ENCODE peak calls at places on chromosome 10, in ten cellular contexts. O is fibroblast of lung, L is lung, D is brain microvascular endothelial cell, E is A549, U is cardiac muscle cell, M is substantia nigra, Y is psoas muscle, T is colonic mucosa, S is body of pancreas. H is an unnamed sample.

GRCh38 chr10:47397256-47397655 is 13.2 kb upstream of the ZNF488 start:
- DNase-seq in O (no peak), L (peak; percentile 11), D (no peak), E (no peak), U (no peak), M (no peak), Y (no peak), T (no peak), S (no peak), H (no peak)

GRCh38 chr10:21314906-21315305 is 210.6 kb downstream of the SKIDA1 start:
- DNase-seq in O (no peak), L (no peak), D (no peak), E (no peak), U (no peak), M (no peak), Y (no peak), T (no peak), S (no peak), H (no peak)

GRCh38 chr10:79111427-79111826 is 42.7 kb downstream of the ZMIZ1 start:
- DNase-seq in O (peak; percentile 43), L (no peak), D (peak; percentile 20), E (peak; percentile 83), U (no peak), M (no peak), Y (no peak), T (no peak), S (peak; percentile 74), H (peak; percentile 52)

GRCh38 chr10:116742367-116743265 is at the start of gene HSPA12A:
- DNase-seq in O (peak; percentile 87), L (peak; percentile 74), D (peak; percentile 90), E (peak; percentile 78), U (peak; percentile 88), M (peak; percentile 52), Y (peak; percentile 83), T (peak; percentile 78), S (peak; percentile 80), H (peak; percentile 92)

GRCh38 chr10:75260990-75261389 is 25.2 kb upstream of the COMTD1 start:
- DNase-seq in O (no peak), L (no peak), D (no peak), E (no peak), U (no peak), M (no peak), Y (no peak), T (no peak), S (no peak), H (no peak)

GRCh38 chr10:63627376-63627775 is 106.2 kb downstream of the REEP3 start:
- DNase-seq in O (no peak), L (no peak), D (no peak), E (no peak), U (no peak), M (no peak), Y (no peak), T (no peak), S (no peak), H (no peak)

GRCh38 chr10:7826971-7827370 is 8.7 kb downstream of the TAF3 start:
- DNase-seq in O (peak; percentile 34), L (no peak), D (peak; percentile 73), E (peak; percentile 55), U (peak; percentile 65), M (no peak), Y (no peak), T (no peak), S (peak; percentile 86), H (peak; percentile 46)

GRCh38 chr10:80444646-80445319 is 9.3 kb upstream of the TSPAN14 start:
- DNase-seq in O (peak; percentile 87), L (peak; percentile 74), D (peak; percentile 56), E (peak; percentile 89), U (peak; percentile 84), M (no peak), Y (peak; percentile 67), T (peak; percentile 71), S (peak; percentile 73), H (peak; percentile 72)

GRCh38 chr10:23399701-23400144 is 39.2 kb upstream of the OTUD1 start:
- DNase-seq in O (peak; percentile 91), L (peak; percentile 38), D (peak; percentile 91), E (no peak), U (peak; percentile 91), M (no peak), Y (peak; percentile 63), T (no peak), S (peak; percentile 54), H (peak; percentile 68)

GRCh38 chr10:4662576-4663161 is 163.3 kb upstream of the AKR1E2 start:
- DNase-seq in O (no peak), L (no peak), D (no peak), E (peak; percentile 41), U (no peak), M (no peak), Y (peak; percentile 36), T (no peak), S (no peak), H (no peak)

GRCh38 chr10:93475871-93476270 is 6.3 kb downstream of the MYOF start:
- DNase-seq in O (no peak), L (no peak), D (peak; percentile 63), E (peak; percentile 78), U (no peak), M (no peak), Y (no peak), T (peak; percentile 75), S (no peak), H (no peak)

GRCh38 chr10:119199231-119199992 is 8.0 kb upstream of the GRK5 start:
- DNase-seq in O (peak; percentile 92), L (peak; percentile 53), D (peak; percentile 82), E (peak; percentile 68), U (peak; percentile 92), M (peak; percentile 16), Y (no peak), T (peak; percentile 59), S (peak; percentile 79), H (peak; percentile 88)

GRCh38 chr10:12063483-12063818 is 5.3 kb upstream of the DHTKD1 start:
- DNase-seq in O (no peak), L (no peak), D (no peak), E (no peak), U (no peak), M (no peak), Y (no peak), T (no peak), S (no peak), H (no peak)

DNA sequence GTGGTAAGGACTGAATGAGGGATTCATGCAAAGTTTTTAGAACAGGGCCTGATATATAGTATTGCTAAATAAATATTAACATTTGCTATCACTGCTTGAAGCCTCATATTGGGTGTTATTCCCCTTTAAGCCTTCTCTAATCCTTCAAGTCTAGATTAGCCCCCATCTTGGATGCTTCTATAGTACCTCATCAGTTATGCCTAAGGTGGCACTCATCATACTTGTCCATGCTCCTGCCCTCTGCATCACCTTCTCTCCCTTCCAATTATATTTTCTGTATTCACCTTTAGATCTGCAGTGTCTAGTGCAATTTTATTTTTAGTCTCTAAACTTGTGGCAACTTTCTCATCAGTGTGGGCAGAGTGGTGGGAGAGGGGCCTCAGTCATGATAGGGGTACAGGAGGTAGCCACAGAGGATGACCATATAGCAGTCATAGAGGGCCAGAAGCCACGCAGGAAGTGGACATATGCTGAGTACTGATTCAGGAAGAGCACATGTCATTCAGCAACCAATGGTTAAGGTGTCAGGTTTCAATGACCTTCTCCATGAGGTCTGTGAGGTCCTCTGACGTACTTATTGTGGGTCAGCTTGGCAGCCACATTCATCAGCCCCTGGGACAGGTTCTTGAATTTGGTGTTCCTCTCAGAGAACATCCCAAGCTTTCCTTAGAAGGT is 2.5 kb downstream of the ENTPD1 start:
- DNase-seq in O (no peak), L (no peak), D (peak; percentile 27), E (no peak), U (no peak), M (no peak), Y (no peak), T (no peak), S (no peak), H (no peak)
- H3K27ac ChIP-seq in O (no peak overlapping the region), L (peak overlapping the region; percentile 89), D (no peak overlapping the region), E (no peak overlapping the region), U (no peak overlapping the region), M (no peak overlapping the region), Y (no peak overlapping the region), T (peak overlapping the region; percentile 49), S (peak overlapping the region; percentile 6), H (no peak overlapping the region)

GRCh38 chr10:60678978-60679377 is 99.3 kb upstream of the CDK1 start:
- DNase-seq in O (no peak), L (no peak), D (no peak), E (no peak), U (no peak), M (no peak), Y (no peak), T (no peak), S (no peak), H (no peak)
- H3K27ac ChIP-seq in O (no peak overlapping the region), L (peak overlapping the region; percentile 27), D (no peak overlapping the region), E (no peak overlapping the region), U (no peak overlapping the region), M (no peak overlapping the region), Y (no peak overlapping the region), T (no peak overlapping the region), S (no peak overlapping the region), H (no peak overlapping the region)

GRCh38 chr10:24849537-24850299 is 102.7 kb downstream of the PRTFDC1 start:
- DNase-seq in O (no peak), L (no peak), D (no peak), E (no peak), U (no peak), M (no peak), Y (no peak), T (peak; percentile 55), S (peak; percentile 17), H (no peak)

GRCh38 chr10:24850726-24851300 is 101.6 kb downstream of the PRTFDC1 start:
- DNase-seq in O (no peak), L (no peak), D (no peak), E (no peak), U (no peak), M (no peak), Y (no peak), T (no peak), S (no peak), H (no peak)

GRCh38 chr10:24848169-24848688 is 104.2 kb downstream of the PRTFDC1 start:
- DNase-seq in O (peak; percentile 31), L (no peak), D (no peak), E (no peak), U (peak; percentile 22), M (no peak), Y (no peak), T (no peak), S (no peak), H (no peak)

GRCh38 chr10:24847476-24847875 is 104.9 kb downstream of the PRTFDC1 start:
- DNase-seq in O (peak; percentile 26), L (no peak), D (no peak), E (no peak), U (peak; percentile 49), M (no peak), Y (no peak), T (no peak), S (no peak), H (no peak)

GRCh38 chr10:24849051-24849450 is 103.4 kb downstream of the PRTFDC1 start:
- DNase-seq in O (no peak), L (no peak), D (no peak), E (no peak), U (peak; percentile 42), M (no peak), Y (no peak), T (no peak), S (no peak), H (no peak)
- H3K27ac ChIP-seq in O (no peak overlapping the region), L (no peak overlapping the region), D (no peak overlapping the region), E (peak overlapping the region; percentile 66), U (no peak overlapping the region), M (peak overlapping the region; percentile 73), Y (no peak overlapping the region), T (no peak overlapping the region), S (no peak overlapping the region), H (peak overlapping the region; percentile 19)

DNA sequence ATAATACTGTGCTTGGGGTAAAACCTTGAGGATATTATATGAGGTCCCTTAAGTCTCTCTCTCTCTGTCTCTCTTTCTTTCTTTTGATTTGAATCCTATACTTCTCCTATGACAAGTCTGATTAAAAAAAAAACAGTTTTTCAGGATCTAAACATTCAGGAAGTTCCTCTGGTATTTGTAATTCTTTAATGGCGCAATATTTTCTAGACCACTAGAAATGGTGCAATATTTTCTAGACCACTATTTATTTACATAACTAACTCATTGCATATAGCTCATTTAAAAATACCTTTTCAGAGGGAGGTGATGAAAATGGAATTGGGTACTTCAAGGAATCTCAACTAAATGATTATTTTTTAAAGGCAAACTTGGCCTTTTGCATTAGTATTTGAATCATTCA is 1235.3 kb downstream of the GATA3 start:
- DNase-seq in O (peak; percentile 38), L (no peak), D (no peak), E (no peak), U (no peak), M (no peak), Y (no peak), T (no peak), S (no peak), H (no peak)
- H3K27ac ChIP-seq in O (no peak overlapping the region), L (no peak overlapping the region), D (no peak overlapping the region), E (no peak overlapping the region), U (no peak overlapping the region), M (no peak overlapping the region), Y (no peak overlapping the region), T (no peak overlapping the region), S (no peak overlapping the region), H (no peak overlapping the region)

H was measured in hepatocyte.